ENCODE peak calls at places on chromosomes 11 and 22, in nine cellular contexts. U is CD8-positive, alpha-beta memory T cell; V is GM06990; J is cardiac fibroblast; O is CD8-positive, alpha-beta T cell; X is colonic mucosa; Y is endodermal cell; Z is adipocyte; I is spleen. N is an unnamed sample.

GRCh38 chr11:40716344-40717178 is 742.9 kb downstream of the LRRC4C start:
- DNase-seq in I (no peak), Z (no peak), Y (no peak), U (no peak), J (no peak), X (no peak), O (no peak), V (no peak), N (no peak)

GRCh38 chr11:59545179-59546020 is 34.1 kb downstream of the OR4D9 start:
- DNase-seq in Y (no peak), V (no peak), U (no peak), J (peak), X (no peak), I (no peak), O (no peak), Z (no peak), N (no peak)

GRCh38 chr11:123246749-123247497 is 51.9 kb upstream of the CLMP start:
- DNase-seq in X (peak), V (peak), O (peak), I (peak), Y (peak), U (peak), J (peak), Z (peak), N (peak)

GRCh38 chr22:23256986-23257888 is 76.9 kb downstream of the BCR start:
- DNase-seq in Z (peak), O (no peak), J (peak), V (no peak), U (no peak), I (no peak), Y (no peak), X (peak), N (peak)

GRCh38 chr22:19122143-19122751 is at the start of gene DGCR2:
- DNase-seq in I (peak), Z (peak), X (peak), Y (peak), V (peak), O (peak), U (peak), J (peak), N (peak)

GRCh38 chr11:62418733-62419132 is at the start of gene SCGB1A1:
- DNase-seq in Z (no peak), O (no peak), I (no peak), J (no peak), V (no peak), X (no peak), Y (no peak), U (no peak), N (no peak)

GRCh38 chr11:130208241-130209127 is 48.9 kb downstream of the ST14 start:
- DNase-seq in Y (peak), X (peak), Z (no peak), U (no peak), J (no peak), V (no peak), O (no peak), I (peak), N (no peak)

GRCh38 chr11:32893947-32894827 is 1.6 kb downstream of the QSER1 start:
- DNase-seq in I (no peak), O (no peak), Y (peak), Z (peak), X (peak), V (peak), J (peak), U (no peak), N (peak)

GRCh38 chr11:47415949-47416472 is 7.6 kb downstream of the SLC39A13 start:
- DNase-seq in V (no peak), U (no peak), X (peak), Y (peak), I (no peak), J (peak), Z (peak), O (no peak), N (peak)

GRCh38 chr11:80593981-80594380 is 1153.2 kb upstream of the TENM4 start:
- DNase-seq in I (no peak), Z (no peak), V (no peak), U (no peak), X (peak), J (peak), O (no peak), Y (no peak), N (peak)

GRCh38 chr11:28674432-28675076 is 566.4 kb downstream of the METTL15 start:
- DNase-seq in V (no peak), U (no peak), O (no peak), Z (peak), I (no peak), X (no peak), Y (peak), J (peak), N (peak)

GRCh38 chr11:15309296-15309695 is 194.6 kb downstream of the INSC start:
- DNase-seq in O (no peak), I (no peak), Y (no peak), U (no peak), Z (peak), X (no peak), V (no peak), J (peak), N (peak)

GRCh38 chr11:82680252-82680651 is 53.4 kb downstream of the FAM181B start:
- DNase-seq in O (no peak), J (no peak), U (no peak), Z (no peak), Y (no peak), I (no peak), X (peak), V (no peak), N (no peak)

GRCh38 chr11:123901867-123902266 is at the start of gene OR8D4:
- DNase-seq in V (no peak), U (no peak), I (no peak), J (no peak), X (no peak), Y (no peak), O (no peak), Z (no peak), N (no peak)

GRCh38 chr11:17719028-17719939 is at the start of gene MYOD1:
- DNase-seq in Z (no peak), U (no peak), X (no peak), O (no peak), J (peak), I (no peak), V (no peak), Y (peak), N (no peak)

DNA sequence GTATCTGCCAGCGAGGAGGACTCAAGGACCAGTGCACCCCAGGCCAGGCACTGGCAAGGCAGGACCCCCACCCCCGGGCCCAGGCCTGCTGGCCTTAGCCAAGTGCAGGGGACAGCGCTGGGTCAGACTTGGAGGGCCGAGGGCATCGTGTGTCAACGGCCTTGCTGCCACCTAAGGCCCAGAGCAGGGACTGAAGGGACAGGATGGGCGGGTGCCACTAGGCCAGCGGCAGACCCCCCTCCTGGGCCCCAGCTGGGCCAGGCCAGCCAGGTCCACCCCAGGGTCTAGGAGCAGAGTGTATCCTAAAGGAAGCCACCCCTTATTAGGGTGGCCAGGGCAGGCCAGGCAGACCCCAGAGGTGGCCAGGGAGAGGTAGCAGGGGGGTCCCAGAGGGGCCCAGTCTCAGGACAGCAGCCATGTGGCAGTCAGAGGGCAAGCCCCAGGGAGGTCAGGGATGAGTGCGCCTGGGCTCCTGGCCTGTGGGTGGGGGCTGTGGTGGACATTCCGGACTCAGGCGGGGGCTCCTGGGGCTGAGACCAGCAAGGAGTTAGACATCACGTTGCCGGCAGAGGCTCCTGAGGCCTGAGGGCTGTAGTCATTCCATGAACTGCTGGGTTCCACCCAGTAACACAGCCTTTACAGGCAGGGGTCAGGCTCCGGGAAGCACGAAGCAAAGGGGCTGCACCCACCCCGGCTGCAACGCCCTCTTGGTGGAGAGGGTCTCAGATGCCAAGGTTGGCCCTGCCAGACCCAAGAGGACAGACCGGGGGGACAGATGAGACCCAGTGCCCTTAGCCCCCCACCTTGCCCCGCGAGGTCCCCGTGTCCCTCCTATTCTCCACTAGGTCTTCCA is 8.8 kb downstream of the TNNT3 start:
- DNase-seq in Z (no peak), U (no peak), X (no peak), O (no peak), J (no peak), I (no peak), V (no peak), Y (no peak), N (no peak)
- H3K4me3 ChIP-seq in Z (no peak), U (no peak), X (no peak), O (no peak), J (no peak), I (no peak), V (no peak), Y (no peak), N (no peak)

GRCh38 chr22:36659762-36660509 is 43.6 kb downstream of the CACNG2 start:
- DNase-seq in Z (peak), Y (peak), U (no peak), O (no peak), J (peak), V (peak), I (peak), X (peak), N (peak)
- H3K4me3 ChIP-seq in Z (peak), Y (no peak), U (no peak), O (no peak), J (no peak), V (no peak), I (no peak), X (no peak), N (no peak)

GRCh38 chr11:110075087-110075821 is 17.9 kb upstream of the ZC3H12C start:
- DNase-seq in O (no peak), Y (no peak), U (no peak), V (no peak), Z (no peak), I (no peak), X (no peak), J (no peak), N (peak)
- H3K4me3 ChIP-seq in O (no peak), Y (no peak), U (no peak), V (no peak), Z (peak), I (no peak), X (no peak), J (no peak), N (no peak)

GRCh38 chr11:57778318-57779037 is 16.9 kb downstream of the CTNND1 start:
- DNase-seq in I (peak), Z (peak), X (peak), O (no peak), J (peak), Y (peak), V (no peak), U (no peak), N (peak)

GRCh38 chr11:57777969-57778317 is 16.3 kb downstream of the CTNND1 start:
- DNase-seq in V (no peak), X (peak), Z (no peak), O (no peak), I (no peak), J (peak), U (no peak), Y (peak), N (no peak)

GRCh38 chr11:57776577-57776976 is 15.0 kb downstream of the CTNND1 start:
- DNase-seq in U (no peak), J (no peak), Z (no peak), V (no peak), O (no peak), I (no peak), X (no peak), Y (no peak), N (no peak)

GRCh38 chr11:57775474-57775873 is 13.9 kb downstream of the CTNND1 start:
- DNase-seq in J (peak), Z (no peak), Y (no peak), I (no peak), X (no peak), V (no peak), O (no peak), U (no peak), N (no peak)

GRCh38 chr11:57776101-57776511 is 14.5 kb downstream of the CTNND1 start:
- DNase-seq in Z (peak), J (peak), U (no peak), Y (peak), O (no peak), V (no peak), X (no peak), I (no peak), N (peak)
- H3K4me3 ChIP-seq in Z (peak), J (no peak), U (no peak), Y (peak), O (no peak), V (no peak), X (no peak), I (no peak), N (no peak)

DNA sequence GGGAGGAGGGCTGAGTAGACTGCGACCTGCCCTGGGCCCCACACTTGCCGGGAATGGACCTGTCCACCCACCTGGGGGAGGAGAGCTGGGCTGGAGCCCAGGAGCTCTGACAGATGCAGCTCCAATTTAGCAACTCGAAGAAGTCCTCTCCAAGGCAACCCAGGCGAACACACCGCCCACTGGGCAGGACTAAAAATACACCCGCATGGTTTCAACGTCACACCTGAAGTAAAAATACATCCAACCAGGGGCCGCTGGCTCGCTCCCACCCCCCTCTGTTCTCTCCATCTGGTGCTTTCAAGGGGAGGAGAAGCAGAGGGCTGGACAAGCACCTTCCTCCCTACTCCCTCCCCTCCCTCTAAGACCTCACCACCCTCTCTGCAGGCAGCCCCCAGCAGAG is 119.9 kb downstream of the FEZ1 start:
- DNase-seq in I (peak), Z (no peak), O (no peak), X (no peak), J (no peak), Y (peak), V (no peak), U (no peak), N (no peak)
- H3K4me3 ChIP-seq in I (no peak), Z (no peak), O (no peak), X (no peak), J (no peak), Y (no peak), V (no peak), U (no peak), N (no peak)

DNA sequence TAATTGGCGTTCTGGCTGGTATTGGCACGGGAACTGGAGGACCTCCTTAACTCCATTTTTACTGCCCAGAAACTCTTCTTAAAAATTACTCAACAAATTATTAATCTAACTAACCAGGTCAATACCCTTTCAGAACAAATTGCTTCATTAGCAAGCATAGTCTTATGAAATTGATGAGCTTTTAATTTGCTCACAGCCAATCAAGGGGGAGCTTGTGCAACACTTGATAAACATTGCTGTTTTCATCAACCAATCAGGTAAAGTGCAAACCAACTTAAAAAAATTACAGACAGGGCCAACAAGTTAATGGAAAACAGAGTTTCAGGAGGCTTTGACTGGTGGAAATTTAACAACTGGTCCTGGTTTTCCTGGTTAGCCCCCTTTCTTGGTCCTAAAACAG is 4.6 kb upstream of the APOL3 start:
- DNase-seq in Y (no peak), U (no peak), Z (no peak), O (no peak), X (no peak), J (no peak), I (no peak), V (no peak), N (no peak)
- H3K4me3 ChIP-seq in Y (no peak), U (no peak), Z (no peak), O (no peak), X (no peak), J (no peak), I (no peak), V (no peak), N (no peak)

GRCh38 chr22:42536166-42536565 is 16.6 kb upstream of the RRP7A start:
- DNase-seq in V (no peak), O (no peak), I (no peak), Y (no peak), J (no peak), X (no peak), U (no peak), Z (no peak), N (no peak)
- H3K4me3 ChIP-seq in V (no peak), O (no peak), I (no peak), Y (no peak), J (no peak), X (no peak), U (no peak), Z (no peak), N (no peak)

N was measured in AG10803.